ENCODE peak calls at places on chromosomes 11 and 22, in five cellular contexts. P is frontal cortex; K is stimulated activated CD4-positive, alpha-beta T cell treated with anti-CD3 and anti-CD28 coated beads, TNF-alpha, amount 100 ng/mL, for 4 hours; X is AG08396; Z is stimulated activated CD8-positive, alpha-beta memory T cell treated with anti-CD3 and anti-CD28 coated beads, Interleukin-4, amount 100 ng/mL, for 4 hours. Y is an unnamed sample.

GRCh38 chr11:44747339-44747738 is 20.6 kb downstream of the TSPAN18 start:
- DNase-seq in P (no peak), K (no peak), X (no peak), Z (no peak), Y (no peak)

GRCh38 chr11:29260939-29261705 is 755.7 kb downstream of the KCNA4 start:
- DNase-seq in P (no peak), K (no peak), X (no peak), Z (no peak), Y (no peak)

GRCh38 chr11:99422581-99423434 is 402.1 kb downstream of the CNTN5 start:
- DNase-seq in P (no peak), K (no peak), X (no peak), Z (no peak), Y (no peak)

GRCh38 chr11:132646890-132647289 is 885.4 kb downstream of the OPCML start:
- DNase-seq in P (no peak), K (no peak), X (no peak), Z (no peak), Y (no peak)

GRCh38 chr11:76201672-76202412 is 4.5 kb downstream of the WNT11 start:
- DNase-seq in P (no peak), K (no peak), X (no peak), Z (no peak), Y (no peak)

GRCh38 chr11:46639197-46639839 is 22.0 kb downstream of the ATG13 start:
- DNase-seq in P (no peak), K (no peak), X (no peak), Z (no peak), Y (no peak)

GRCh38 chr11:32487270-32487669 is 51.9 kb upstream of the WT1 start:
- DNase-seq in P (no peak), K (no peak), X (no peak), Z (no peak), Y (no peak)

GRCh38 chr22:48779661-48780596 is 1047.7 kb downstream of the BRD1 start:
- DNase-seq in P (no peak), K (no peak), X (no peak), Z (no peak), Y (no peak)

GRCh38 chr11:122920579-122920978 is 38.0 kb downstream of the JHY start:
- DNase-seq in P (no peak), K (no peak), X (no peak), Z (no peak), Y (no peak)